ENCODE peak calls at places on chromosome 19, in five cellular contexts. One of them, this sample, is unnamed. For H3K4me1 and H3K27me3, the result is how much of the 10 kb centered on the place peaks cover.

GRCh38 chr19:53881482-53882390 is at the start of gene PRKCG:
- DNase-seq in tibial artery: no peak
- DNase-seq in effector memory CD4-positive, alpha-beta T cell: peak
- DNase-seq in CD8-positive, alpha-beta T cell: peak
- DNase-seq in ascending aorta: no peak
- DNase-seq in this sample: no peak

GRCh38 chr19:50531171-50531612 is 17.5 kb upstream of the ASPDH start:
- DNase-seq in CD8-positive, alpha-beta T cell: no peak
- DNase-seq in effector memory CD4-positive, alpha-beta T cell: no peak
- DNase-seq in tibial artery: no peak
- DNase-seq in ascending aorta: no peak
- DNase-seq in this sample: no peak

GRCh38 chr19:8255426-8256125 is 46.4 kb downstream of the CERS4 start:
- DNase-seq in ascending aorta: no peak
- DNase-seq in effector memory CD4-positive, alpha-beta T cell: no peak
- DNase-seq in tibial artery: no peak
- DNase-seq in CD8-positive, alpha-beta T cell: no peak
- DNase-seq in this sample: no peak

GRCh38 chr19:45275370-45275971 is 24.4 kb downstream of the MARK4 start:
- DNase-seq in tibial artery: no peak
- DNase-seq in effector memory CD4-positive, alpha-beta T cell: no peak
- DNase-seq in ascending aorta: no peak
- DNase-seq in CD8-positive, alpha-beta T cell: no peak
- DNase-seq in this sample: no peak

GRCh38 chr19:33796164-33797100 is at the start of gene KCTD15:
- DNase-seq in effector memory CD4-positive, alpha-beta T cell: no peak
- DNase-seq in tibial artery: no peak
- DNase-seq in CD8-positive, alpha-beta T cell: no peak
- DNase-seq in ascending aorta: no peak
- DNase-seq in this sample: peak

GRCh38 chr19:45560038-45560437 is 24.6 kb downstream of the OPA3 start:
- DNase-seq in effector memory CD4-positive, alpha-beta T cell: no peak
- DNase-seq in CD8-positive, alpha-beta T cell: no peak
- DNase-seq in tibial artery: no peak
- DNase-seq in ascending aorta: no peak
- DNase-seq in this sample: no peak

GRCh38 chr19:35327642-35328041 is 1.3 kb upstream of the CD22 start:
- DNase-seq in CD8-positive, alpha-beta T cell: no peak
- DNase-seq in ascending aorta: no peak
- DNase-seq in effector memory CD4-positive, alpha-beta T cell: no peak
- DNase-seq in tibial artery: no peak
- DNase-seq in this sample: no peak

GRCh38 chr19:802497-802887 is 5.2 kb downstream of the PTBP1 start:
- DNase-seq in tibial artery: no peak
- DNase-seq in effector memory CD4-positive, alpha-beta T cell: no peak
- DNase-seq in CD8-positive, alpha-beta T cell: no peak
- DNase-seq in ascending aorta: no peak
- DNase-seq in this sample: no peak

GRCh38 chr19:45601524-45602522 is at the start of gene GPR4:
- DNase-seq in CD8-positive, alpha-beta T cell: no peak
- DNase-seq in effector memory CD4-positive, alpha-beta T cell: no peak
- DNase-seq in ascending aorta: no peak
- DNase-seq in tibial artery: no peak
- DNase-seq in this sample: no peak

GRCh38 chr19:34645551-34645950 is 31.4 kb downstream of the SCGB2B2 start:
- DNase-seq in effector memory CD4-positive, alpha-beta T cell: no peak
- DNase-seq in tibial artery: no peak
- DNase-seq in CD8-positive, alpha-beta T cell: no peak
- DNase-seq in ascending aorta: no peak
- DNase-seq in this sample: no peak

GRCh38 chr19:41879670-41880328 is 2.7 kb downstream of the CD79A start:
- DNase-seq in CD8-positive, alpha-beta T cell: no peak
- DNase-seq in tibial artery: no peak
- DNase-seq in effector memory CD4-positive, alpha-beta T cell: no peak
- DNase-seq in ascending aorta: no peak
- DNase-seq in this sample: no peak
- H3K4me1 ChIP-seq in CD8-positive, alpha-beta T cell: half or more
- H3K4me1 ChIP-seq in tibial artery: under half
- H3K4me1 ChIP-seq in effector memory CD4-positive, alpha-beta T cell: half or more
- H3K4me1 ChIP-seq in ascending aorta: under half
- H3K4me1 ChIP-seq in this sample: under half

GRCh38 chr19:13986348-13986904 is 19.7 kb downstream of the RFX1 start:
- DNase-seq in CD8-positive, alpha-beta T cell: peak
- DNase-seq in effector memory CD4-positive, alpha-beta T cell: peak
- DNase-seq in tibial artery: peak
- DNase-seq in ascending aorta: peak
- DNase-seq in this sample: peak
- H3K27me3 ChIP-seq in CD8-positive, alpha-beta T cell: under half
- H3K27me3 ChIP-seq in effector memory CD4-positive, alpha-beta T cell: under half
- H3K27me3 ChIP-seq in tibial artery: under half
- H3K27me3 ChIP-seq in ascending aorta: under half
- H3K27me3 ChIP-seq in this sample: under half

GRCh38 chr19:3059653-3060052 is 2.6 kb downstream of the TLE5 start:
- DNase-seq in CD8-positive, alpha-beta T cell: no peak
- DNase-seq in effector memory CD4-positive, alpha-beta T cell: no peak
- DNase-seq in ascending aorta: no peak
- DNase-seq in tibial artery: no peak
- DNase-seq in this sample: no peak
- H3K4me1 ChIP-seq in CD8-positive, alpha-beta T cell: half or more
- H3K4me1 ChIP-seq in effector memory CD4-positive, alpha-beta T cell: under half
- H3K4me1 ChIP-seq in ascending aorta: under half
- H3K4me1 ChIP-seq in tibial artery: under half
- H3K4me1 ChIP-seq in this sample: under half

GRCh38 chr19:2487780-2488330 is 11.9 kb downstream of the GADD45B start:
- DNase-seq in CD8-positive, alpha-beta T cell: no peak
- DNase-seq in ascending aorta: no peak
- DNase-seq in tibial artery: no peak
- DNase-seq in effector memory CD4-positive, alpha-beta T cell: no peak
- DNase-seq in this sample: no peak

GRCh38 chr19:2488405-2488941 is 12.5 kb downstream of the GADD45B start:
- DNase-seq in ascending aorta: no peak
- DNase-seq in effector memory CD4-positive, alpha-beta T cell: no peak
- DNase-seq in CD8-positive, alpha-beta T cell: no peak
- DNase-seq in tibial artery: no peak
- DNase-seq in this sample: no peak

GRCh38 chr19:2490659-2491058 is 14.7 kb downstream of the GADD45B start:
- DNase-seq in effector memory CD4-positive, alpha-beta T cell: no peak
- DNase-seq in tibial artery: no peak
- DNase-seq in ascending aorta: no peak
- DNase-seq in CD8-positive, alpha-beta T cell: no peak
- DNase-seq in this sample: no peak

GRCh38 chr19:2487090-2487489 is 11.2 kb downstream of the GADD45B start:
- DNase-seq in effector memory CD4-positive, alpha-beta T cell: no peak
- DNase-seq in ascending aorta: no peak
- DNase-seq in tibial artery: no peak
- DNase-seq in CD8-positive, alpha-beta T cell: no peak
- DNase-seq in this sample: no peak

GRCh38 chr19:2488942-2489731 is 13.2 kb downstream of the GADD45B start:
- DNase-seq in ascending aorta: no peak
- DNase-seq in effector memory CD4-positive, alpha-beta T cell: no peak
- DNase-seq in tibial artery: no peak
- DNase-seq in CD8-positive, alpha-beta T cell: no peak
- DNase-seq in this sample: peak
- H3K27me3 ChIP-seq in ascending aorta: under half
- H3K27me3 ChIP-seq in effector memory CD4-positive, alpha-beta T cell: under half
- H3K27me3 ChIP-seq in tibial artery: under half
- H3K27me3 ChIP-seq in CD8-positive, alpha-beta T cell: under half
- H3K27me3 ChIP-seq in this sample: under half

GRCh38 chr19:41218615-41219507 is at the start of gene AXL:
- DNase-seq in CD8-positive, alpha-beta T cell: no peak
- DNase-seq in effector memory CD4-positive, alpha-beta T cell: no peak
- DNase-seq in ascending aorta: peak
- DNase-seq in tibial artery: peak
- DNase-seq in this sample: peak

GRCh38 chr19:41221514-41222205 is 2.6 kb downstream of the AXL start:
- DNase-seq in ascending aorta: no peak
- DNase-seq in tibial artery: no peak
- DNase-seq in effector memory CD4-positive, alpha-beta T cell: no peak
- DNase-seq in CD8-positive, alpha-beta T cell: no peak
- DNase-seq in this sample: no peak

GRCh38 chr19:41218249-41218614 is 791 bp upstream of the AXL start:
- DNase-seq in tibial artery: no peak
- DNase-seq in effector memory CD4-positive, alpha-beta T cell: no peak
- DNase-seq in CD8-positive, alpha-beta T cell: no peak
- DNase-seq in ascending aorta: no peak
- DNase-seq in this sample: no peak

GRCh38 chr19:41222240-41222639 is 3.2 kb downstream of the AXL start:
- DNase-seq in tibial artery: no peak
- DNase-seq in ascending aorta: no peak
- DNase-seq in effector memory CD4-positive, alpha-beta T cell: no peak
- DNase-seq in CD8-positive, alpha-beta T cell: no peak
- DNase-seq in this sample: no peak

DNA sequence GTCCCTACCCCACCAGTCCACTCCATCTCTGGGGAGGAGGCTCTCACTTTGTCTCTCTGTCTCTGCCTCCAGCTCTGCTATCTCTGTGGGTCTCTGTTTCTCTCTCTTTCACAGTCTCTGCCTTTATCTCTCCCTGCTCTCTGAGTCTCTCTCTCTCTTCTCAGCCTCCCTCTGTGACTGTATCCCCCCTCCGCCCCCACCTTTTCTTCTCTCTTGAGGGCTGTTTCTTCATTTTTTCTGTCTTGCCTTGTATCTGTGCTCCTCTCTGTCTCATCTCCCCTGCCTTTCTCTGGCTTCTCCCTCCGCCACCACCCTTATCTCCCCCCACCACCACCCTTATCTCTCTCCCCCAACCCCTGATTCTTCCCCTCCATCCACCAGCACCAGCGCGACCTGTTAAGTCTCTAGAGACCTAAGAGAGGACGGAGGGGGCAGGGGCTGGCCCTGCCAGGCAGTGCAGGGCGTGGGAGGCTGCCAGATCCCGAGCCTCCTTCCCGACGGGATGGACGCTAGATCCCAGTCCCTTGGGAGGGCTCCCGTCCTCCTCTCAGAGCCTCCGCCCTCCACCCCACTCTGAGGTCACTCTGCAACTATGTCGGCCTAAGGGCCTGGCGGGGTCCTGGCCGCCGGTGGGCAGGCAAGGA is 1.0 kb downstream of the AXL start:
- DNase-seq in CD8-positive, alpha-beta T cell: no peak
- DNase-seq in effector memory CD4-positive, alpha-beta T cell: no peak
- DNase-seq in tibial artery: peak
- DNase-seq in ascending aorta: no peak
- DNase-seq in this sample: no peak
- H3K4me1 ChIP-seq in CD8-positive, alpha-beta T cell: under half
- H3K4me1 ChIP-seq in effector memory CD4-positive, alpha-beta T cell: under half
- H3K4me1 ChIP-seq in tibial artery: under half
- H3K4me1 ChIP-seq in ascending aorta: under half
- H3K4me1 ChIP-seq in this sample: under half

DNA sequence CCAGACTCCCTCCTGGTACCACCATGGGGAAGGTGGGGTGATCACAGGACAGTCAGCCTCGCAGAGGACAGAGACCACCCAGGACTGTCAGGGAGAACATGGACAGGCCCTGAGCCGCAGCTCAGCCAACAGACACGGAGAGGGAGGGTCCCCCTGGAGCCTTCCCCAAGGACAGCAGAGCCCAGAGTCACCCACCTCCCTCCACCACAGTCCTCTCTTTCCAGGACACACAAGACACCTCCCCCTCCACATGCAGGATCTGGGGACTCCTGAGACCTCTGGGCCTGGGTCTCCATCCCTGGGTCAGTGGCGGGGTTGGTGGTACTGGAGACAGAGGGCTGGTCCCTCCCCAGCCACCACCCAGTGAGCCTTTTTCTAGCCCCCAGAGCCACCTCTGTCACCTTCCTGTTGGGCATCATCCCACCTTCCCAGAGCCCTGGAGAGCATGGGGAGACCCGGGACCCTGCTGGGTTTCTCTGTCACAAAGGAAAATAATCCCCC is 505 bp upstream of the CEACAM5 start:
- DNase-seq in CD8-positive, alpha-beta T cell: no peak
- DNase-seq in tibial artery: no peak
- DNase-seq in effector memory CD4-positive, alpha-beta T cell: no peak
- DNase-seq in ascending aorta: no peak
- DNase-seq in this sample: no peak
- H3K27me3 ChIP-seq in CD8-positive, alpha-beta T cell: under half
- H3K27me3 ChIP-seq in tibial artery: under half
- H3K27me3 ChIP-seq in effector memory CD4-positive, alpha-beta T cell: under half
- H3K27me3 ChIP-seq in ascending aorta: under half
- H3K27me3 ChIP-seq in this sample: under half

DNA sequence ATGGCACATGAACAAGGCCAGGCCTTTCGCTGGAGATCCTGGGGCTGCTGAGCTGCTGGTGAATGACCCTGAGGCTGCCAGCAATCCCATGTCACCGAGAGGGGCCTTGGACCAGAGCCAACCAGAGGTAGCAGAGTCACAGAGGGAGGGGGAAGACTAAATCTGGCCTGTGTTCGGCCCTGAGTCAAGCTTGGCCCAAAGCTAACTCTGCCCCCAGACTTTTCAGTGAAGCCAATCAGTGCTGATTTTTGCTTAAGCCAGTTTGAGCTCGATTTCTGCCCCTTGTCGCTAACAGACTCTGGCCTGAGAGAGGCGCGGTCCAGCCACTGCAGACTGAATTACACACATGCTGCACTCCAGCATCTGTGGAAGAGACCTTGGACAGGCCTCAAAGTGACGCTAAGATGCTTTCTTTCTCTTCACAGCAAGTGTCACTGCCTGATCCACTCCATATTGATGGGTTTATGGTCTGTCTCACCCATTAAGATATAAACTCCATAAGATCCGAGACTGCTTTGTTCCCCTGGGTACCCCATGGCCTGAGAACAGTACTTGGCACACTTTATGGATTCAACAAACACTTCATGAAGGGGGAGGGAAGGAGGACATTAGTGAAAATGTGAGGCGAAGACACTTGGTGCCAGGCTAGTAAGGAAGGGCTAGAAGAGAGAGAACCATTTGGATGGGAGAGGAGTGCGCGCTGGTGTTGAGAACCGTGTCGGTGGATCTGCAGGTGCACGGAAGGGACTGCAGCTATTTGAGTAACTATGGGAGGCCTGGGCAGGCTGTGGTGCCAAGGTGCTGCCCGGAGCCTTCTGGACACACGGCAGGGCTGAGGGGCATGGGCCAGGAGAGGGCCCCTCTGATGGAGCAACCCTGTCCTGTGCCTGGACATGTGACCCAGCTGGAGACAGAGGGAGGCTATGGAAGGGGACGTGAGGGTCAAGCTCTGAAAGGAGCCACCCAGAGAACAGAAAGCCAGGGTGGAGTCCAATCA is 17.6 kb downstream of the RANBP3 start:
- DNase-seq in CD8-positive, alpha-beta T cell: no peak
- DNase-seq in effector memory CD4-positive, alpha-beta T cell: no peak
- DNase-seq in ascending aorta: no peak
- DNase-seq in tibial artery: no peak
- DNase-seq in this sample: peak
- H3K4me1 ChIP-seq in CD8-positive, alpha-beta T cell: half or more
- H3K4me1 ChIP-seq in effector memory CD4-positive, alpha-beta T cell: half or more
- H3K4me1 ChIP-seq in ascending aorta: under half
- H3K4me1 ChIP-seq in tibial artery: under half
- H3K4me1 ChIP-seq in this sample: under half

DNA sequence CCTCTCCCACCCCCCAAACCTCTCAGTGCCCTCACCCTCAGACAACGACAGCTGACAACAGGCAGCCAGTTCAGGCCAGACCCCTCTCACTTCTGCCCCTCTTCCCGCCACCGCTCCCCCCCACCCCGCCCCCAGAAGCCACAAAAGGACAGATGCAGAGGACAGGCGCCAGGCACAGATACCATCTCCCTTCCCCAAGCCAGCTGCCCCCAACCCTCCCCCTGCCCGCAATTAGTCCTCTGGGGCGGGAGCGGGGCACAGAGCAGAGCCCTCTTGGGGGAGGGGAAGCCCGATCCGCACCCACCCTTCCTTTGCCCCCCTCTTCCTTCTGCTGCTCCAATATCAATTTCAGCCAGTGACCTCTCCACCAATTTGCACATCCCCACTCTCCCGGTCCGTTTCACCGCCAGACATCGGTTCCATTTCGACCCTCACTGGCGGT is 585 bp upstream of the SHD start:
- DNase-seq in ascending aorta: no peak
- DNase-seq in CD8-positive, alpha-beta T cell: no peak
- DNase-seq in effector memory CD4-positive, alpha-beta T cell: no peak
- DNase-seq in tibial artery: no peak
- DNase-seq in this sample: no peak
- H3K27me3 ChIP-seq in ascending aorta: under half
- H3K27me3 ChIP-seq in CD8-positive, alpha-beta T cell: under half
- H3K27me3 ChIP-seq in effector memory CD4-positive, alpha-beta T cell: under half
- H3K27me3 ChIP-seq in tibial artery: under half
- H3K27me3 ChIP-seq in this sample: under half

This sample was measured in thyroid gland.